ENCODE peak calls at places on chromosomes 2 and 18, in eight cellular contexts. U is HL-60; W is retinal pigment epithelial cell; H is activated T-cell treated with anti-CD3 and anti-CD28 coated beads, Interleukin-2, amount 50 U/mL, for 4 hours; J is head of caudate nucleus; I is DND-41; O is C1 segment of cervical spinal cord; P is NCI-H1105 treated with DMSO at 0.1 percent for 48 hours. N is an unnamed sample.

GRCh38 chr2:68466361-68466777 is 725 bp downstream of the FBXO48 start:
- DNase-seq in P (no peak), U (peak), W (peak), O (no peak), J (no peak), H (peak), I (peak), N (peak)

GRCh38 chr18:37535968-37536367 is 29.6 kb downstream of the CELF4 start:
- DNase-seq in W (no peak), P (no peak), H (no peak), I (no peak), O (no peak), U (no peak), J (no peak), N (no peak)

GRCh38 chr18:13036622-13037320 is 45.6 kb downstream of the CEP192 start:
- DNase-seq in J (no peak), W (no peak), H (no peak), P (no peak), I (no peak), U (no peak), O (no peak), N (no peak)

GRCh38 chr2:188196343-188197008 is 95.2 kb upstream of the GULP1 start:
- DNase-seq in I (no peak), O (no peak), W (no peak), U (no peak), P (no peak), H (no peak), J (no peak), N (no peak)

GRCh38 chr2:11540148-11540995 is 6.5 kb downstream of the GREB1 start:
- DNase-seq in O (no peak), U (no peak), J (no peak), W (no peak), P (peak), H (no peak), I (no peak), N (no peak)

GRCh38 chr2:224983719-224984388 is 58.4 kb downstream of the DOCK10 start:
- DNase-seq in O (peak), U (no peak), J (no peak), I (no peak), H (no peak), W (no peak), P (no peak), N (no peak)

GRCh38 chr18:73316513-73316912 is 448.7 kb upstream of the NETO1 start:
- DNase-seq in W (no peak), P (no peak), H (no peak), U (no peak), O (no peak), J (no peak), I (no peak), N (no peak)

GRCh38 chr2:150274108-150274507 is 213.4 kb downstream of the RND3 start:
- DNase-seq in W (no peak), U (no peak), P (no peak), O (no peak), H (no peak), I (no peak), J (no peak), N (no peak)

GRCh38 chr18:48949606-48950535 is 894 bp downstream of the SMAD7 start:
- DNase-seq in W (no peak), I (peak), H (no peak), P (peak), O (peak), J (peak), U (peak), N (peak)

GRCh38 chr2:128682266-128682665 is 363.6 kb upstream of the HS6ST1 start:
- DNase-seq in I (peak), U (no peak), O (no peak), H (no peak), J (no peak), P (no peak), W (no peak), N (no peak)

GRCh38 chr2:203683932-203684556 is 22.4 kb upstream of the CD28 start:
- DNase-seq in O (no peak), P (no peak), H (no peak), U (no peak), I (no peak), W (no peak), J (no peak), N (peak)

GRCh38 chr2:205811387-205811786 is 129.1 kb downstream of the NRP2 start:
- DNase-seq in P (no peak), O (no peak), U (no peak), H (no peak), I (no peak), W (no peak), J (no peak), N (no peak)

GRCh38 chr2:11129598-11130449 is 25.4 kb upstream of the SLC66A3 start:
- DNase-seq in J (peak), U (peak), W (no peak), H (peak), P (no peak), O (no peak), I (peak), N (peak)

GRCh38 chr18:46343940-46344372 is 239.8 kb downstream of the HAUS1 start:
- DNase-seq in W (no peak), H (peak), J (no peak), O (no peak), P (peak), U (peak), I (peak), N (peak)

GRCh38 chr2:166451451-166451850 is 42.6 kb downstream of the SCN7A start:
- DNase-seq in U (no peak), I (no peak), P (no peak), W (no peak), H (no peak), O (no peak), J (no peak), N (no peak)

GRCh38 chr2:142140434-142140845 is 9.6 kb upstream of the LRP1B start:
- DNase-seq in P (peak), J (no peak), W (no peak), H (no peak), I (no peak), U (no peak), O (no peak), N (no peak)

GRCh38 chr2:12928197-12928596 is 211.5 kb downstream of the TRIB2 start:
- DNase-seq in I (no peak), J (no peak), P (no peak), H (no peak), W (no peak), U (no peak), O (no peak), N (peak)

GRCh38 chr2:43009448-43009847 is 217.0 kb downstream of the ZFP36L2 start:
- DNase-seq in W (no peak), P (no peak), O (no peak), H (no peak), U (no peak), J (no peak), I (no peak), N (no peak)

GRCh38 chr2:4883375-4883774 is 808.8 kb upstream of the SOX11 start:
- DNase-seq in J (no peak), O (no peak), W (no peak), H (no peak), U (no peak), P (no peak), I (no peak), N (no peak)

GRCh38 chr2:151030663-151031230 is 230.9 kb downstream of the RBM43 start:
- DNase-seq in H (no peak), I (no peak), O (no peak), U (no peak), W (no peak), J (no peak), P (no peak), N (peak)

GRCh38 chr18:77207540-77207939 is 42.1 kb upstream of the GALR1 start:
- DNase-seq in P (peak), I (peak), U (peak), H (peak), O (peak), J (no peak), W (peak), N (peak)

GRCh38 chr2:206428783-206429182 is 14.5 kb upstream of the ADAM23 start:
- DNase-seq in W (no peak), O (no peak), J (no peak), U (no peak), P (no peak), I (no peak), H (no peak), N (no peak)

GRCh38 chr18:58051765-58052460 is 7.9 kb downstream of the NEDD4L start:
- DNase-seq in O (no peak), P (peak), I (no peak), J (no peak), W (no peak), H (no peak), U (no peak), N (no peak)

GRCh38 chr2:174606336-174606735 is 8.7 kb upstream of the WIPF1 start:
- DNase-seq in W (no peak), O (no peak), U (no peak), P (no peak), J (no peak), I (no peak), H (peak), N (peak)

GRCh38 chr18:3872651-3873050 is 422.7 kb downstream of the TGIF1 start:
- DNase-seq in W (no peak), O (no peak), J (no peak), I (no peak), U (no peak), H (no peak), P (no peak), N (no peak)

GRCh38 chr2:3290655-3291054 is 87.0 kb downstream of the EIPR1 start:
- DNase-seq in J (no peak), I (no peak), H (no peak), P (no peak), O (no peak), U (no peak), W (no peak), N (no peak)

GRCh38 chr18:159037-159652 is 788 bp downstream of the USP14 start:
- DNase-seq in H (no peak), I (no peak), W (no peak), U (peak), O (no peak), P (no peak), J (no peak), N (peak)

GRCh38 chr2:241822264-241822623 is 13.3 kb downstream of the NEU4 start:
- DNase-seq in O (no peak), H (no peak), I (no peak), J (no peak), W (no peak), P (no peak), U (no peak), N (no peak)

GRCh38 chr18:60413944-60414547 is 41.5 kb upstream of the MC4R start:
- DNase-seq in O (no peak), U (peak), I (peak), P (peak), J (no peak), H (no peak), W (no peak), N (peak)